ENCODE peak calls at places on chromosome 6, in five cellular contexts. Y is GM23248, J is cardiac fibroblast, W is nucleus accumbens, P is foreskin fibroblast. V is an unnamed sample.

GRCh38 chr6:135108692-135109091 is 54.1 kb upstream of the HBS1L start:
- DNase-seq in W (no peak), P (no peak), J (no peak), Y (no peak), V (no peak)

GRCh38 chr6:118356054-118356453 is 192.0 kb upstream of the PLN start:
- DNase-seq in J (no peak), Y (no peak), W (no peak), P (peak; percentile 30), V (no peak)

GRCh38 chr6:166906376-166907044 is 49.8 kb downstream of the RNASET2 start:
- DNase-seq in P (no peak), Y (no peak), J (no peak), W (no peak), V (no peak)

GRCh38 chr6:83597511-83597910 is 85.2 kb downstream of the PRSS35 start:
- DNase-seq in P (no peak), J (no peak), W (no peak), Y (no peak), V (no peak)

GRCh38 chr6:166411721-166412151 is 29.0 kb upstream of the MPC1 start:
- DNase-seq in W (no peak), J (no peak), Y (no peak), P (no peak), V (no peak)

GRCh38 chr6:34865107-34865506 is 22.7 kb downstream of the TAF11 start:
- DNase-seq in P (peak; percentile 5), J (no peak), W (no peak), Y (no peak), V (no peak)

GRCh38 chr6:148455674-148456559 is 113.3 kb downstream of the SASH1 start:
- DNase-seq in J (no peak), Y (no peak), P (no peak), W (peak; percentile 74), V (no peak)

GRCh38 chr6:31874084-31874670 is 4.6 kb downstream of the SLC44A4 start:
- DNase-seq in Y (no peak), P (no peak), W (no peak), J (no peak), V (no peak)

V was measured in skeletal muscle cell.